ENCODE peak calls at places on chromosomes 7 and 10, in four cellular contexts. One of them, this sample, is unnamed.

GRCh38 chr10:74025380-74025978 is 27.6 kb downstream of the VCL start:
- DNase-seq in mammary epithelial cell: no peak
- DNase-seq in HepG2: no peak
- DNase-seq in fibroblast of lung: no peak
- DNase-seq in this sample: no peak

GRCh38 chr7:22223841-22224240 is 133.1 kb downstream of the RAPGEF5 start:
- DNase-seq in mammary epithelial cell: no peak
- DNase-seq in HepG2: no peak
- DNase-seq in fibroblast of lung: peak
- DNase-seq in this sample: no peak

GRCh38 chr10:30987463-30987862 is 44.2 kb downstream of the ZNF438 start:
- DNase-seq in mammary epithelial cell: no peak
- DNase-seq in HepG2: no peak
- DNase-seq in fibroblast of lung: no peak
- DNase-seq in this sample: no peak

GRCh38 chr10:98431016-98431415 is 15.7 kb downstream of the HPS1 start:
- DNase-seq in mammary epithelial cell: no peak
- DNase-seq in HepG2: no peak
- DNase-seq in fibroblast of lung: no peak
- DNase-seq in this sample: no peak

GRCh38 chr10:17742918-17743317 is 9.1 kb upstream of the TMEM236 start:
- DNase-seq in mammary epithelial cell: peak
- DNase-seq in HepG2: peak
- DNase-seq in fibroblast of lung: peak
- DNase-seq in this sample: peak

GRCh38 chr7:73844848-73845460 is 2.6 kb upstream of the METTL27 start:
- DNase-seq in mammary epithelial cell: peak
- DNase-seq in HepG2: no peak
- DNase-seq in fibroblast of lung: peak
- DNase-seq in this sample: no peak

GRCh38 chr7:140539466-140539865 is 60.2 kb upstream of the MKRN1 start:
- DNase-seq in mammary epithelial cell: no peak
- DNase-seq in HepG2: no peak
- DNase-seq in fibroblast of lung: no peak
- DNase-seq in this sample: no peak

GRCh38 chr7:112254166-112254565 is 47.7 kb downstream of the ZNF277 start:
- DNase-seq in mammary epithelial cell: peak
- DNase-seq in HepG2: no peak
- DNase-seq in fibroblast of lung: no peak
- DNase-seq in this sample: no peak

GRCh38 chr10:102453502-102453901 is 2.2 kb upstream of the C10orf95 start:
- DNase-seq in mammary epithelial cell: no peak
- DNase-seq in HepG2: no peak
- DNase-seq in fibroblast of lung: no peak
- DNase-seq in this sample: no peak

GRCh38 chr10:116272497-116273221 is at the start of gene GFRA1:
- DNase-seq in mammary epithelial cell: no peak
- DNase-seq in HepG2: no peak
- DNase-seq in fibroblast of lung: peak
- DNase-seq in this sample: peak
- TF ChIP-seq EZH2 in mammary epithelial cell: peak
- TF ChIP-seq EZH2 in HepG2: no peak
- TF ChIP-seq EZH2 in fibroblast of lung: no peak
- TF ChIP-seq EZH2 in this sample: no peak

DNA sequence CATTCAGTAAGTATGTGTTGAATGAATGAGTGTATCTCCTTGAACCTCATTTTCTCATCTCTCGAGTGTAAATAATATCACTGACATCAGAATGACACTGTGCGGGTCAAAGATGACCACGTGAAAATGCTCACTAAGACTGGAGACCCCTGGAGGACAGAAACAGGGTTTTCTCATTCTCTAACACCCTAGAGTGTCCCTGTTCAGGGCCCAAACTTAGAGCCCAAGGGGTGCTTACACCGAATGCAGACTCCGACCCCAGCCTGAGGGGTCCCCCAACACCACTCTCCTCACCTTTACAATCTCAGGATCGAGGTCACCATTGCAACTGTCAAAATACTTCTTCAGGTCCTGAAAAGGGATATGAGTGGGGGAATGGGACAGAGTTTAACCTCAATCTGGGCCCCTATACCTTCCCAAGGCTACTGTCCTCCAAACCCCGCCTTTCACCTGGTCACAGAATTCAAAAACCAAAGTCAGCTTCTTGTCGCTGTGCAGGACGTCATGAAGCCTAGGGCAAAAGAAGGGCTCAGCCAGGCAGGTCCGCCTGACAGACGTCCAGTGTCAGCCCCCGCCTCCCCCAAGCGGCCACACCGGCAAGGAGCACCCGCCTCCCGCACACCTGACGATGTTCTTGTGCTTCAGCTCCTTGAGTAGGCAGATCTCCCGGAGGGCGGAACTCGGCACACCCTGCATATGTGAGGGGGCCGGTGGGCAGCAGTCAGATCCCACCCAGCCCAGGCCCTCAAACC is 1.2 kb downstream of the CDK5 start:
- DNase-seq in mammary epithelial cell: peak
- DNase-seq in HepG2: no peak
- DNase-seq in fibroblast of lung: no peak
- DNase-seq in this sample: no peak
- H3K4me3 ChIP-seq in mammary epithelial cell: no peak
- H3K4me3 ChIP-seq in HepG2: peak
- H3K4me3 ChIP-seq in fibroblast of lung: no peak
- H3K4me3 ChIP-seq in this sample: peak

DNA sequence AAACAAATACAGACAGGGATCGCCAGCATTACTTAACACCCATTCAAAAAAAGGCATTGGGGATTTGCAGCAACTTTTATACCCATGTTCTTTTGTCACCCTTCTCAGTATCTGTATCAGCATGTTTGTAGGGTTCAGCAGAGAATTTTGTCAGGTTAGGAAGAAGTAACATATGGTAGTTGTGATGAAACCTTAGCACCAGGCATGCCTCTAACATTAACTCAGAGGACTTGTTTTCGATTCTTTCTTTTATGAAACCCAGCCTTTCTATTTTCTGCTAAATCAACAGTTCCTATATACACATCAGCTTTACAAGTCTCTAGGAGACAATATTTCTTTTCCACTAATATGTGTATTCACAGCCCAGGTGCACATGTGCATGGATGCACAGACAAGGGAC is 22.4 kb upstream of the HDAC9 start:
- DNase-seq in mammary epithelial cell: no peak
- DNase-seq in HepG2: no peak
- DNase-seq in fibroblast of lung: no peak
- DNase-seq in this sample: peak
- TF ChIP-seq EZH2 in mammary epithelial cell: no peak
- TF ChIP-seq EZH2 in HepG2: no peak
- TF ChIP-seq EZH2 in fibroblast of lung: no peak
- TF ChIP-seq EZH2 in this sample: no peak

GRCh38 chr10:75771606-75772005 is 340.2 kb downstream of the LRMDA start:
- DNase-seq in mammary epithelial cell: peak
- DNase-seq in HepG2: no peak
- DNase-seq in fibroblast of lung: no peak
- DNase-seq in this sample: no peak
- H3K4me3 ChIP-seq in mammary epithelial cell: no peak
- H3K4me3 ChIP-seq in HepG2: no peak
- H3K4me3 ChIP-seq in fibroblast of lung: no peak
- H3K4me3 ChIP-seq in this sample: no peak

This sample was measured in MM.1S.